ENCODE peak calls at places on chromosomes 4 and X, in four cellular contexts. I, Q, E and T are unnamed samples.

GRCh38 chr4:128249787-128250668 is 37.6 kb downstream of the PGRMC2 start:
- DNase-seq in I (no peak), Q (no peak), E (no peak), T (peak)

GRCh38 chrX:50448565-50448964 is 22.1 kb downstream of the DGKK start:
- DNase-seq in I (no peak), E (peak), Q (peak), T (peak)

GRCh38 chrX:131617182-131617581 is 73.3 kb downstream of the OR13H1 start:
- DNase-seq in I (no peak), Q (no peak), E (no peak), T (no peak)

GRCh38 chrX:68072016-68072415 is 361.3 kb downstream of the OPHN1 start:
- DNase-seq in Q (no peak), I (no peak), E (no peak), T (no peak)

GRCh38 chr4:83208371-83208770 is 76.2 kb downstream of the COQ2 start:
- DNase-seq in E (no peak), Q (no peak), I (no peak), T (no peak)

GRCh38 chr4:40648742-40649281 is 19.1 kb upstream of the RBM47 start:
- DNase-seq in I (no peak), Q (no peak), E (no peak), T (peak)

GRCh38 chrX:119735467-119735866 is 22.9 kb upstream of the SOWAHD start:
- DNase-seq in E (no peak), I (no peak), Q (no peak), T (no peak)

GRCh38 chr4:41294445-41295062 is 37.8 kb downstream of the UCHL1 start:
- DNase-seq in Q (no peak), I (no peak), E (no peak), T (peak)

GRCh38 chr4:72666910-72667309 is 97.9 kb upstream of the ADAMTS3 start:
- DNase-seq in I (no peak), Q (no peak), E (no peak), T (peak)

GRCh38 chr4:184747034-184747830 is 13.3 kb upstream of the CENPU start:
- DNase-seq in E (peak), Q (peak), I (no peak), T (peak)

GRCh38 chrX:85109235-85109634 is 105.6 kb downstream of the APOOL start:
- DNase-seq in Q (peak), E (peak), I (no peak), T (peak)

GRCh38 chrX:43666301-43666912 is 10.3 kb downstream of the MAOA start:
- DNase-seq in I (no peak), Q (no peak), E (no peak), T (no peak)

GRCh38 chrX:128142745-128143144 is 90.5 kb upstream of the ACTRT1 start:
- DNase-seq in E (no peak), I (no peak), Q (no peak), T (no peak)

GRCh38 chr4:86334020-86334750 is 25.7 kb downstream of the MAPK10 start:
- DNase-seq in E (no peak), I (no peak), Q (no peak), T (no peak)

GRCh38 chr4:86482851-86483490 is 111.1 kb upstream of the PTPN13 start:
- DNase-seq in E (no peak), Q (no peak), I (no peak), T (peak)

GRCh38 chr4:44914223-44914622 is 187.9 kb upstream of the GNPDA2 start:
- DNase-seq in Q (no peak), I (no peak), E (no peak), T (no peak)

GRCh38 chr4:89152972-89153371 is 41.6 kb downstream of the TIGD2 start:
- DNase-seq in E (no peak), Q (no peak), I (no peak), T (peak)

GRCh38 chrX:78923198-78924015 is 21.8 kb upstream of the P2RY10 start:
- DNase-seq in E (no peak), I (peak), Q (no peak), T (no peak)

GRCh38 chr4:14308229-14308651 is 680.7 kb upstream of the BOD1L1 start:
- DNase-seq in E (no peak), Q (no peak), I (no peak), T (no peak)

GRCh38 chr4:112931001-112931400 is 118.5 kb upstream of the ANK2 start:
- DNase-seq in Q (no peak), I (no peak), E (no peak), T (no peak)

GRCh38 chr4:113657834-113658233 is 103.7 kb downstream of the CAMK2D start:
- DNase-seq in E (no peak), Q (no peak), I (no peak), T (no peak)

GRCh38 chr4:10965196-10965595 is 280.6 kb upstream of the CLNK start:
- DNase-seq in I (no peak), Q (no peak), E (no peak), T (no peak)

GRCh38 chrX:106862972-106863688 is 40.0 kb downstream of the RIPPLY1 start:
- DNase-seq in Q (peak), E (no peak), I (no peak), T (peak)

GRCh38 chr4:25030283-25031076 is at the start of gene LGI2:
- DNase-seq in E (peak), I (no peak), Q (no peak), T (peak)

GRCh38 chr4:1726146-1726934 is 5.0 kb downstream of the TACC3 start:
- DNase-seq in E (peak), I (peak), Q (peak), T (peak)

GRCh38 chr4:43411226-43411625 is 518.7 kb downstream of the GRXCR1 start:
- DNase-seq in I (no peak), E (no peak), Q (no peak), T (no peak)

GRCh38 chrX:132710756-132711155 is 221.9 kb upstream of the MBNL3 start:
- DNase-seq in I (no peak), Q (no peak), E (no peak), T (no peak)

GRCh38 chr4:1409079-1409805 is 3.0 kb upstream of the NKX1-1 start:
- DNase-seq in I (no peak), Q (no peak), E (no peak), T (no peak)

GRCh38 chr4:13705521-13706035 is 78.1 kb upstream of the BOD1L1 start:
- DNase-seq in I (no peak), E (no peak), Q (no peak), T (peak)

GRCh38 chrX:21708116-21708515 is 49.8 kb downstream of the SMPX start:
- DNase-seq in Q (no peak), E (no peak), I (no peak), T (peak)

GRCh38 chrX:71623714-71624113 is 5.4 kb upstream of the CXCR3 start:
- DNase-seq in Q (no peak), E (no peak), I (no peak), T (no peak)

GRCh38 chrX:105210258-105210657 is 10.2 kb downstream of the TEX13A start:
- DNase-seq in Q (no peak), I (no peak), E (no peak), T (peak)

GRCh38 chr4:27000820-27001219 is 140.2 kb downstream of the STIM2 start:
- DNase-seq in I (no peak), E (no peak), Q (no peak), T (peak)

GRCh38 chr4:124640037-124640730 is 72.3 kb downstream of the ANKRD50 start:
- DNase-seq in Q (no peak), I (no peak), E (no peak), T (no peak)

GRCh38 chr4:139844459-139845036 is 178.9 kb downstream of the MGST2 start:
- DNase-seq in E (no peak), I (no peak), Q (no peak), T (no peak)
- TF ChIP-seq REST in E (no peak), I (no peak), Q (peak), T (no peak)

DNA sequence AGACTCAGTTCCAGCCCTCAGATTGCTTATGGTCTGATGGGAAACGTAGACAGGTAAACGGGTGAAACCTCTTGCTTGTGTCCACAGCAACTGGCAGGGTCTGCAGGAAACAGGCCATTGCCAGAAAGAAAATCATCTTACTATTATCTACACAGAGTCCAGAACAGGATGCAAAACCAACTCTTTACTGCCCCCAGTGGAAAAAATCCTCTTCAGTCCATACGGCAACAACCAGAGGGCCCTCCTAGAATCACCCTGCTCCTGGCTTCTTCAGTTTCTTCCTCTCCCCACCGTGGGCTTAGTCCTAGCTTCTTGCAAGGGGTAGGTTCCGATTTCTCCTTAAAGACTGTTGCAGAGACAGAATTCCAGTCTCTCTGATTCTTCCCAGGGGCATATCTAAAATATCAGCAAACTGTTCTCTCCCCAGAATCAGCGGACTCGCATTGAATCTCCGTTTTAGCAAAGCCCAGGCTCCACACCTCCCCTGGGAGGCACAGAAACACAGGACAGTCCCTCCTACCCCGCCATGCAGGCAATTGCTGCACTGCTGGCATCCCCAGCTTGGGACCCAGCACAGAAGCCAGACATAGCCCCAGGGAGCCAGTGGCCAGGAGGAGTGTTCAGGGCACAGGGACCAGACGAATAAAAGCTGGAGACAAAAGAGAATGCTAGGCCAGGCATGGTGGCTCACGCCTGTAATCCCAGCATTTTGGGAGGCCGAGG is 41.0 kb upstream of the SH3RF1 start:
- DNase-seq in Q (peak), E (peak), I (peak), T (peak)
- TF ChIP-seq CTCF in Q (peak), E (peak), I (peak), T (peak)

DNA sequence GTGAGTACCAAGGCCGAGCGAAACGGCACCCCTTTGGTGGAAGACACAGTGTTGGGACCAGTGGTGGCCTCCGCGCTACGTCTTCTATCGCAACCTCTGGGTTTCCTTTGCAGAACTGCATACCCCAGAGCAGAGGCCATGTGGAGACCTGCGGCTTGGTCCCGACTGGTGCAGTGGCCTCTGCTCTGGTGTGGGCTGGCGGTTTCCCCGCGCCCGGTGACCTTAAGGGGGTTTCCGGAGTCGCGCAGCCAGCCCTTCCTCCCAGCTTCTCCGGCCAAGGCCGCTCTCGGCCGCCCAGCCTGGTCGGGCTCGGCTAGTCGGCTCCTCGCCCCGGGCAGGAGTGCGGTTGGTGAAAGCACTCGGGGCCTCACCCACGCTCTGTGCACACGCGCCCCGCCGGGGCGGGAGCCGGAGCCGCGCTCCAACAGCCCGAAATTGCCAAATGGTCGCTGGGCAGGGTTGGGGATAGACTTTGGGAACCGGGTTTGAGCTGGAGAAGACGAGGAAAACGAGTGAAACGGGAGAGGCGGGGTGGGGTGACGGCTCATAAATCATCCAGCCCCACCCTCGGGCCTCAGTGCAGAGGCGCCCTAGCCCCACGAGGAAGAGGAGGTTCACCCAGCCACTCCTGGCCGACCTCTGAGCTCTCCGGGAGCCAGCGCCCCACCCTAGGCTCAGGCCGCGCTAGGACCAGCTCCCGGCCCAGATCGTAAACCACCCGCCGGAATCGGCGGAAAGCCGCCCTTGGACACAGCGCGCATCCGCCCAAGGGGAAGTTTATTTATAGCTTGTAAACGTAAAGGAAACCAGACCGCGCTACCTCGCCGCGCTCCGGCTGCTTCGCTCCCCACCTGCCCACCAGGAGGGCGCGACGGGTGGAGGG is 84.7 kb downstream of the BCOR start:
- DNase-seq in Q (peak), E (peak), I (no peak), T (peak)
- TF ChIP-seq CREB1 in Q (no peak), E (no peak), I (no peak), T (no peak)

GRCh38 chrX:153153516-153153915 is 25.6 kb upstream of the MAGEA1 start:
- DNase-seq in E (no peak), I (no peak), Q (no peak), T (no peak)
- TF ChIP-seq REST in E (no peak), I (no peak), Q (no peak), T (no peak)